ENCODE peak calls at places on chromosome 13, in four cellular contexts. One of them, this sample, is unnamed.

GRCh38 chr13:46551410-46552301 is 1.3 kb upstream of the LRCH1 start:
- DNase-seq in fibroblast of mammary gland: peak; percentile 73
- DNase-seq in transverse colon: peak; percentile 88
- DNase-seq in heart left ventricle: peak; percentile 85
- DNase-seq in this sample: peak; percentile 92

GRCh38 chr13:97057196-97057595 is 62.9 kb upstream of the OXGR1 start:
- DNase-seq in fibroblast of mammary gland: peak; percentile 35
- DNase-seq in transverse colon: no peak
- DNase-seq in heart left ventricle: no peak
- DNase-seq in this sample: peak; percentile 18

GRCh38 chr13:67549331-67549730 is 319.2 kb upstream of the PCDH9 start:
- DNase-seq in fibroblast of mammary gland: peak; percentile 68
- DNase-seq in transverse colon: no peak
- DNase-seq in heart left ventricle: no peak
- DNase-seq in this sample: no peak

GRCh38 chr13:107824636-107825035 is 390.7 kb downstream of the LIG4 start:
- DNase-seq in fibroblast of mammary gland: no peak
- DNase-seq in transverse colon: no peak
- DNase-seq in heart left ventricle: no peak
- DNase-seq in this sample: no peak

GRCh38 chr13:99505814-99506269 is 4.6 kb downstream of the TM9SF2 start:
- DNase-seq in fibroblast of mammary gland: peak; percentile 45
- DNase-seq in transverse colon: no peak
- DNase-seq in heart left ventricle: no peak
- DNase-seq in this sample: peak; percentile 19

GRCh38 chr13:100735494-100735893 is 60.9 kb upstream of the TMTC4 start:
- DNase-seq in fibroblast of mammary gland: no peak
- DNase-seq in transverse colon: no peak
- DNase-seq in heart left ventricle: no peak
- DNase-seq in this sample: no peak

GRCh38 chr13:109782066-109782822 is 4.1 kb downstream of the IRS2 start:
- DNase-seq in fibroblast of mammary gland: no peak
- DNase-seq in transverse colon: no peak
- DNase-seq in heart left ventricle: no peak
- DNase-seq in this sample: peak; percentile 62

GRCh38 chr13:77815330-77815729 is 103.3 kb downstream of the EDNRB start:
- DNase-seq in fibroblast of mammary gland: no peak
- DNase-seq in transverse colon: no peak
- DNase-seq in heart left ventricle: no peak
- DNase-seq in this sample: no peak

DNA sequence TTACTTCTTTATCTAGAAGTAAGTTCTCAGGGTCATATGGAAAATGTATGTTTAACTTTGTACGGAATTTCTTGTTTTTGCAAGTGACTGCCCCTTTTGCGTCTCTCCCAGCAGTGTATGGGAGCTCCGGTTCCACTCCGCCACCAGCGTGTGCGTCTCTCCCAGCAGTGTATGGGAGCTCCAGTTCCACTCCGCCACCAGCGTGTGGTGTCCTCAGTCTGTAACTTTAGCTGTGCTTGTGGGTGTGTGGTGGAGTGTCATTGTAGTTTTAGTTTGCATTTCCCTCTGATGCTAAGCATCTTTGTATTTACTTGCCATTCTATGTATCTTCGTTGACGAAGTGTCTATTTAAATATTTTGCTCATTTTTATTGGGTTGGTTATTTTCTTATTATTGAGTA is 2.4 kb downstream of the CUL4A start:
- DNase-seq in fibroblast of mammary gland: no peak
- DNase-seq in transverse colon: no peak
- DNase-seq in heart left ventricle: no peak
- DNase-seq in this sample: peak; percentile 56
- TF ChIP-seq CTCF in fibroblast of mammary gland: peak; percentile 3
- TF ChIP-seq CTCF in transverse colon: no peak
- TF ChIP-seq CTCF in heart left ventricle: no peak
- TF ChIP-seq CTCF in this sample: peak; percentile 43

GRCh38 chr13:28412981-28413380 is 81.9 kb downstream of the FLT1 start:
- DNase-seq in fibroblast of mammary gland: no peak
- DNase-seq in transverse colon: no peak
- DNase-seq in heart left ventricle: peak; percentile 78
- DNase-seq in this sample: no peak

GRCh38 chr13:28411859-28412353 is 83.0 kb downstream of the FLT1 start:
- DNase-seq in fibroblast of mammary gland: no peak
- DNase-seq in transverse colon: no peak
- DNase-seq in heart left ventricle: no peak
- DNase-seq in this sample: no peak

GRCh38 chr13:28421674-28422410 is 73.1 kb downstream of the FLT1 start:
- DNase-seq in fibroblast of mammary gland: no peak
- DNase-seq in transverse colon: no peak
- DNase-seq in heart left ventricle: no peak
- DNase-seq in this sample: no peak

GRCh38 chr13:28413999-28414398 is 80.9 kb downstream of the FLT1 start:
- DNase-seq in fibroblast of mammary gland: no peak
- DNase-seq in transverse colon: no peak
- DNase-seq in heart left ventricle: no peak
- DNase-seq in this sample: no peak

GRCh38 chr13:28415994-28416411 is 78.9 kb downstream of the FLT1 start:
- DNase-seq in fibroblast of mammary gland: no peak
- DNase-seq in transverse colon: no peak
- DNase-seq in heart left ventricle: no peak
- DNase-seq in this sample: no peak
- TF ChIP-seq CTCF in fibroblast of mammary gland: no peak
- TF ChIP-seq CTCF in transverse colon: no peak
- TF ChIP-seq CTCF in heart left ventricle: no peak
- TF ChIP-seq CTCF in this sample: peak; percentile 28

DNA sequence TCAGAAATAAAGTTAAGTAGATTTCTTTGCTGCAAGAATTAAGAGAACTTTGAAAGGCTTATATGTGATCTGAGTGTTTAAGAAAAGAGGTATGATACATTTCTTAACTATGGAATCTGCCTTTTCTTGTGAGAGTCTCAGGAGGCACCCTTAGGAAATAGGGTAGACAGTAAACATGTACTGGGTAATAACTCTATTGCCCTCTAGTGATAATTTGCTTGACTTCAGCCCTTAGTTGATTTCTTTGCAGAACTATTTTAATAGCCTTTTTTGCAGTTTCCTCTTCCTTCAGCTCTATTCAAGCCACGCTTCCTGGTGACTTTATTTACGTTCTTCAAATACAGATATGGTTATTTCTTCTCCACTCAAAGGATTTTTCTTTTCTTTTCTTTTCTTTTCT is 37.0 kb upstream of the CCNA1 start:
- DNase-seq in fibroblast of mammary gland: peak; percentile 79
- DNase-seq in transverse colon: no peak
- DNase-seq in heart left ventricle: no peak
- DNase-seq in this sample: peak; percentile 71
- TF ChIP-seq CTCF in fibroblast of mammary gland: peak; percentile 77
- TF ChIP-seq CTCF in transverse colon: no peak
- TF ChIP-seq CTCF in heart left ventricle: peak; percentile 34
- TF ChIP-seq CTCF in this sample: peak; percentile 71

GRCh38 chr13:42684226-42684625 is 97.2 kb upstream of the FAM216B start:
- DNase-seq in fibroblast of mammary gland: no peak
- DNase-seq in transverse colon: no peak
- DNase-seq in heart left ventricle: no peak
- DNase-seq in this sample: no peak

GRCh38 chr13:42681394-42681793 is 100.0 kb upstream of the FAM216B start:
- DNase-seq in fibroblast of mammary gland: no peak
- DNase-seq in transverse colon: no peak
- DNase-seq in heart left ventricle: no peak
- DNase-seq in this sample: no peak

GRCh38 chr13:42685762-42686560 is 95.4 kb upstream of the FAM216B start:
- DNase-seq in fibroblast of mammary gland: no peak
- DNase-seq in transverse colon: no peak
- DNase-seq in heart left ventricle: no peak
- DNase-seq in this sample: no peak

DNA sequence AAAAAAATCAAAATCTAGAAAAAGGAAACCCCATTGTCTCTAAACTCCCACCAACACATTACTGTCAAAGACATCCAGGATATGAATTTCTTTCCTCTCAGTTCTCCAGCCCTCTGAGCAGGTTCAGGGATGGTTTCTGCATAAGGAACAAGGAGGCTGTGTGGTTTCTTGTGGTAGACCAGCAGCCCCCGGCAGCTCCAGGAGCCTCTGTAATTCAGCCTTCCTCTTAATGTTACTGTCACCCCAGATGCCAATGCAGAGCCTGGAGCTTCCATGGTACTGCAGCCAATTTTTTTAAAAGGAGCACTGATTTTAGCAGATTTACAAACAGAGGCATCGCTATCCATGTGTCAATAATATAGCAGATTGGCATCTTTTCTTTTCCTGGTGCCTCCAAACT is 100.6 kb upstream of the FAM216B start:
- DNase-seq in fibroblast of mammary gland: no peak
- DNase-seq in transverse colon: no peak
- DNase-seq in heart left ventricle: no peak
- DNase-seq in this sample: no peak
- TF ChIP-seq CTCF in fibroblast of mammary gland: no peak
- TF ChIP-seq CTCF in transverse colon: no peak
- TF ChIP-seq CTCF in heart left ventricle: no peak
- TF ChIP-seq CTCF in this sample: no peak

DNA sequence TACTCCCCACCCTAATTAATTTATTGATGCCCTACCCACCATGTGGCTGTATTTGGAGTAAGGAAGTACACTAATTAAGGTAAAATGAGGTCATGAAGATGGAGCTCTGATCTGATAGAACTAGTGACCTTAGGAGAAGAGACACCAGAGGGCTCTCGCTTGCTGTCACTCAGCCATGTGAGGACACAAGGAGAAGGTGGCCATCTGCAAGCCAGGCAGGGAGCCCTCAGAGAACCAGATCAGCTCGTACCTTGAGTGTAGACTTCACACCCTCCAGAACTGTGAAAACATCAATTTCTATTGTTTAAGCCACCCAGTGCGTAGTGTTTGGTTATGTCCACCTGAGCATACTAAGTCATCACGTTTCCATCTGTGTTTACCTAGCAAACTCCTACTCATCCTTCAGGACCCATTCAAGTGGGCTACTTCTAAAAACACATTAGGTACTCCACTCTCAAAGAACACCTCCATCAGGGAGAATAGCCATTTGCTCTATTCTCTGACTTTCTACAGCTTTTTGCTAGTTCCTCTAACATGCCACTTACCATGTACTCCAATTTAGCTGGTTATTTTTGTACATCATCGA is 157.6 kb upstream of the RNF113B start:
- DNase-seq in fibroblast of mammary gland: no peak
- DNase-seq in transverse colon: no peak
- DNase-seq in heart left ventricle: no peak
- DNase-seq in this sample: no peak
- TF ChIP-seq CTCF in fibroblast of mammary gland: no peak
- TF ChIP-seq CTCF in transverse colon: no peak
- TF ChIP-seq CTCF in heart left ventricle: no peak
- TF ChIP-seq CTCF in this sample: no peak

GRCh38 chr13:49549289-49549688 is 36.1 kb downstream of the RCBTB1 start:
- DNase-seq in fibroblast of mammary gland: no peak
- DNase-seq in transverse colon: no peak
- DNase-seq in heart left ventricle: no peak
- DNase-seq in this sample: no peak
- TF ChIP-seq CTCF in fibroblast of mammary gland: no peak
- TF ChIP-seq CTCF in transverse colon: no peak
- TF ChIP-seq CTCF in heart left ventricle: no peak
- TF ChIP-seq CTCF in this sample: peak; percentile 27

DNA sequence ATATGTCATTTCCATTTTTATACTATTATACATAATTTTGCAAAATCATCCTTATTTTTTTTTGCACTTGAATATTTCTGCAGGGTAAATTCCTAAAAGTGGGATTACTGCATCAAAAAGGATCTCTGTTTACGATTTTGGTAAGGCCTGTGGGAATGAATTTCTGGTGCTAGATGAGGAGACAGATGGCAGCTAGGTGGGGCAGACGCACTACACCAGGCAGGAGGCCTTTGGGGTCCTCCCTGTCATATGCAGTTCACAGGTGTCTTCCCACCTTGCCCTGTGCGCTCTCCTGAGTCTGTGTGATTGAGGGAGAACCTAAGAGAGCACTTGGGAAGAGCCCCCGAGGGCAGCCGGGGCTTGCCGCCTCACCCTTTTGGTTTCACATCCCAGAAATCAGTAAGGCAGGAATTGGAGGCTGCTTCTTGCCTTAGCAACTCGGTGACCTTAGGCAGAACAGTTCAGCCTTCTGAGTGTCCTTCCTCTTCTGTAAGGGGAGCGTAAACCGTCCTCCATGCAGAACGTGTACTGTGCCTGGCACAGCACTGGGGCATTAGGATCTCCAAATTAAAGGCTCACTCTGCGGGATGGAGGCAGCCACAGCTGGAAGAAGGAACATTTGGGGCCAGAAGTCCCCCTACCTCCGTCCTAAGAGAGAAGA is 13.5 kb upstream of the GJB2 start:
- DNase-seq in fibroblast of mammary gland: no peak
- DNase-seq in transverse colon: no peak
- DNase-seq in heart left ventricle: no peak
- DNase-seq in this sample: no peak
- TF ChIP-seq CTCF in fibroblast of mammary gland: no peak
- TF ChIP-seq CTCF in transverse colon: no peak
- TF ChIP-seq CTCF in heart left ventricle: no peak
- TF ChIP-seq CTCF in this sample: no peak

GRCh38 chr13:40777957-40778235 is 6.9 kb upstream of the MRPS31 start:
- DNase-seq in fibroblast of mammary gland: no peak
- DNase-seq in transverse colon: no peak
- DNase-seq in heart left ventricle: no peak
- DNase-seq in this sample: no peak

GRCh38 chr13:40779796-40780285 is 8.9 kb upstream of the MRPS31 start:
- DNase-seq in fibroblast of mammary gland: no peak
- DNase-seq in transverse colon: no peak
- DNase-seq in heart left ventricle: no peak
- DNase-seq in this sample: no peak

GRCh38 chr13:40781717-40782116 is 7.7 kb upstream of the SLC25A15 start:
- DNase-seq in fibroblast of mammary gland: no peak
- DNase-seq in transverse colon: no peak
- DNase-seq in heart left ventricle: no peak
- DNase-seq in this sample: no peak

GRCh38 chr13:40779049-40779448 is 8.1 kb upstream of the MRPS31 start:
- DNase-seq in fibroblast of mammary gland: no peak
- DNase-seq in transverse colon: no peak
- DNase-seq in heart left ventricle: no peak
- DNase-seq in this sample: no peak

GRCh38 chr13:40780822-40781401 is 8.5 kb upstream of the SLC25A15 start:
- DNase-seq in fibroblast of mammary gland: no peak
- DNase-seq in transverse colon: no peak
- DNase-seq in heart left ventricle: no peak
- DNase-seq in this sample: peak; percentile 49
- TF ChIP-seq CTCF in fibroblast of mammary gland: no peak
- TF ChIP-seq CTCF in transverse colon: no peak
- TF ChIP-seq CTCF in heart left ventricle: no peak
- TF ChIP-seq CTCF in this sample: no peak

GRCh38 chr13:21948781-21949474 is 278.1 kb downstream of the FGF9 start:
- DNase-seq in fibroblast of mammary gland: no peak
- DNase-seq in transverse colon: no peak
- DNase-seq in heart left ventricle: no peak
- DNase-seq in this sample: no peak
- TF ChIP-seq CTCF in fibroblast of mammary gland: no peak
- TF ChIP-seq CTCF in transverse colon: no peak
- TF ChIP-seq CTCF in heart left ventricle: no peak
- TF ChIP-seq CTCF in this sample: no peak

DNA sequence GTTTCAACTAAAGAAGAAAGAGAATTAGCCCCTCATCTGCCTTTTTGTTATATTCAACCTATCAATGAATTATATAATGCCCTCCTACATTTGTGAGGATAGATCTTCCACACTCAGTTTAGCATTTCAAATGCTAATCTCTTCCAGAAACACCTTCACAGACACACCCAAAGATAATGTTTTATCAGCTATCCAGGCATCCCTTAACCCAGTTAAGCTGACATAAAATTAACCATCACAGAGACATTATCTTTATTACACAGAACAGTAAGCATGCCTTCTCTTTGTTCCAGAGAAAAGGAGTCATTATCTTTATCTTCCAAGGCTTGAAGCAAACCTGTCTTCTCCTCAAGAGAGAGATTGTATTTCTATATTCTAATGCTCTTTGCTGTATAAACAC is 53.1 kb downstream of the PCDH20 start:
- DNase-seq in fibroblast of mammary gland: no peak
- DNase-seq in transverse colon: no peak
- DNase-seq in heart left ventricle: no peak
- DNase-seq in this sample: no peak
- TF ChIP-seq CTCF in fibroblast of mammary gland: no peak
- TF ChIP-seq CTCF in transverse colon: no peak
- TF ChIP-seq CTCF in heart left ventricle: no peak
- TF ChIP-seq CTCF in this sample: no peak